ENCODE peak calls at places on chromosomes 7 and 10, in ten cellular contexts. D is HCT116, U is spleen, T is prostate gland, S is endothelial cell of umbilical vein, I is sigmoid colon, C is GM23338, P is transverse colon, N is H1, E is breast epithelium. H is an unnamed sample.

GRCh38 chr10:117342638-117343037 is 32.6 kb downstream of the PDZD8 start:
- DNase-seq in N (no peak), T (no peak), E (no peak), C (no peak), U (no peak), S (no peak), P (no peak), D (no peak), I (no peak), H (no peak)

GRCh38 chr7:30206466-30206865 is 71.7 kb downstream of the MTURN start:
- DNase-seq in T (no peak), C (peak), N (no peak), I (no peak), U (no peak), E (peak), D (peak), S (peak), P (no peak), H (no peak)

GRCh38 chr10:101778781-101779543 is 3.0 kb upstream of the FGF8 start:
- DNase-seq in S (peak), E (no peak), U (peak), C (peak), N (peak), I (peak), D (no peak), T (no peak), P (peak), H (no peak)

GRCh38 chr7:156400046-156400445 is 240.5 kb upstream of the RNF32 start:
- DNase-seq in N (no peak), C (no peak), U (no peak), P (no peak), E (no peak), T (no peak), D (no peak), S (no peak), I (no peak), H (no peak)

GRCh38 chr10:79406683-79407396 is 38.6 kb downstream of the ZCCHC24 start:
- DNase-seq in S (no peak), D (no peak), T (no peak), C (no peak), N (no peak), U (peak), P (no peak), E (no peak), I (peak), H (no peak)

GRCh38 chr10:132133005-132133404 is 53.7 kb upstream of the DPYSL4 start:
- DNase-seq in C (no peak), S (no peak), N (no peak), E (no peak), I (no peak), D (no peak), T (no peak), U (peak), P (no peak), H (no peak)

GRCh38 chr10:73744690-73744994 is 470 bp downstream of the SEC24C start:
- DNase-seq in U (no peak), S (no peak), C (peak), I (peak), E (no peak), D (no peak), P (peak), N (no peak), T (peak), H (no peak)

GRCh38 chr7:138695106-138695505 is 6.1 kb downstream of the SVOPL start:
- DNase-seq in T (no peak), E (no peak), N (no peak), P (no peak), S (no peak), U (no peak), D (no peak), C (no peak), I (no peak), H (no peak)

GRCh38 chr10:124091646-124092269 is 1.6 kb downstream of the CHST15 start:
- DNase-seq in I (peak), D (no peak), T (no peak), U (peak), N (peak), S (peak), E (no peak), P (peak), C (peak), H (peak)

GRCh38 chr10:48598243-48598935 is 6.5 kb downstream of the ARHGAP22 start:
- DNase-seq in T (no peak), C (no peak), I (no peak), D (no peak), E (no peak), P (peak), N (no peak), U (no peak), S (no peak), H (no peak)

GRCh38 chr7:131827421-131827820 is 271.0 kb upstream of the PODXL start:
- DNase-seq in U (no peak), S (no peak), P (no peak), T (no peak), I (no peak), N (no peak), D (no peak), E (no peak), C (no peak), H (no peak)

GRCh38 chr10:99569971-99570370 is 37.2 kb downstream of the NKX2-3 start:
- DNase-seq in U (no peak), C (no peak), N (no peak), T (no peak), E (no peak), S (no peak), D (no peak), I (no peak), P (no peak), H (no peak)

GRCh38 chr10:106707657-106708056 is 456.8 kb downstream of the SORCS1 start:
- DNase-seq in P (no peak), E (no peak), C (peak), D (no peak), U (no peak), I (no peak), T (no peak), S (no peak), N (no peak), H (no peak)

GRCh38 chr10:99395750-99396445 is 34.5 kb downstream of the GOT1 start:
- DNase-seq in U (no peak), C (no peak), E (peak), P (no peak), S (peak), N (no peak), I (no peak), D (no peak), T (peak), H (no peak)

GRCh38 chr10:35821339-35821911 is 179.3 kb upstream of the FZD8 start:
- DNase-seq in P (no peak), T (no peak), U (no peak), E (no peak), D (no peak), C (no peak), S (no peak), N (no peak), I (no peak), H (no peak)

GRCh38 chr7:151725844-151726770 is 150.8 kb downstream of the PRKAG2 start:
- DNase-seq in I (no peak), S (no peak), T (no peak), U (no peak), P (no peak), N (no peak), C (no peak), E (no peak), D (no peak), H (no peak)

GRCh38 chr7:141072548-141073172 is 1.2 kb upstream of the TMEM178B start:
- DNase-seq in E (no peak), N (peak), U (no peak), S (no peak), C (peak), I (peak), T (peak), D (no peak), P (peak), H (peak)

DNA sequence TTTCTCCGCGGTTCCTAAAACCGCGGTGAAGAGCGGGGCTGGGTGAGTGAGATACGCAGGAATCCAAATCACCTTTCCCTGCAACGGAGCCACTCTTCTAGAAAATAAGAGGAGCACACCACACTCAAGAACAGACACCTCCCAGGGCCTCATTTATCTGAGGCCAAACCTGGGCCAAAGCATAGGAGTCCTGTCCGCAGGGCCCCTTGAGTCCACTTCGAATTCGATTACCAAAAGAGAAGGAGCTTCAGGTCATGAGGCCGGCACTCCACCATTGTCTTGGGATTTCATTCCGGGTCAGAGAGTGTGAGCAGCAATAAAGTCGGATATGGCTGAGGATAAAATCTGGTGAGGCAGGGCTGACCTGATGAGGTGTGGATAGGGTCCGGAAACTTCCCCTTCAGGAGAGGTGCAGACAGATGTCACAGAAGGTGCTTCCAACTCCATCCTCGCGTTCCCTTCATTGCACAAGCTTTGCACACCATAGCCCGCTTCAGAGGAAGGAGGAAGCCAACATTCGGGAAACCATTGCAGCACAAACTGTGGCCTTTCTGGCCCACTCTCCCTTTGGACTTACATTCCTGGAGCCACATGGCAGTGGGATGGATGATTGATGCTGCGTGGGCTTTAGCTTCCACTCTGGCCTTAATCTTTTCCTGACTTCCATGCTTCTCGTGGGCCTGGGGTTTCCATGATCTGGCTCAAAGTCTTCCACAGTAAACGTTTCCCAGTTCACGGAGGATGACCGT is 27.2 kb upstream of the ZNF273 start:
- DNase-seq in P (no peak), N (no peak), T (no peak), C (no peak), I (no peak), S (no peak), D (no peak), U (no peak), E (no peak), H (no peak)
- TF ChIP-seq POLR2AphosphoS5 in P (no peak), N (no peak), T (no peak), C (no peak), I (no peak), S (no peak), D (no peak), U (no peak), E (no peak), H (no peak)

GRCh38 chr7:100799037-100799896 is 28.1 kb downstream of the EPHB4 start:
- DNase-seq in N (peak), S (peak), D (no peak), P (peak), C (peak), I (peak), U (no peak), E (peak), T (peak), H (peak)

GRCh38 chr7:100802951-100803350 is 24.4 kb downstream of the EPHB4 start:
- DNase-seq in I (no peak), U (no peak), C (no peak), T (no peak), S (no peak), D (no peak), P (peak), N (peak), E (no peak), H (no peak)

GRCh38 chr7:100803398-100804161 is 23.7 kb downstream of the EPHB4 start:
- DNase-seq in U (peak), C (peak), N (peak), S (peak), E (peak), P (peak), T (peak), D (no peak), I (peak), H (peak)

GRCh38 chr7:100804681-100805431 is 22.5 kb downstream of the EPHB4 start:
- DNase-seq in I (no peak), E (peak), U (no peak), P (no peak), D (no peak), S (no peak), T (peak), N (no peak), C (no peak), H (no peak)

GRCh38 chr7:100801833-100802568 is 25.3 kb downstream of the EPHB4 start:
- DNase-seq in E (peak), I (peak), S (peak), D (no peak), T (peak), P (peak), C (no peak), N (peak), U (no peak), H (no peak)
- TF ChIP-seq POLR2AphosphoS5 in E (peak), I (peak), S (peak), D (peak), T (peak), P (peak), C (peak), N (peak), U (peak), H (no peak)

DNA sequence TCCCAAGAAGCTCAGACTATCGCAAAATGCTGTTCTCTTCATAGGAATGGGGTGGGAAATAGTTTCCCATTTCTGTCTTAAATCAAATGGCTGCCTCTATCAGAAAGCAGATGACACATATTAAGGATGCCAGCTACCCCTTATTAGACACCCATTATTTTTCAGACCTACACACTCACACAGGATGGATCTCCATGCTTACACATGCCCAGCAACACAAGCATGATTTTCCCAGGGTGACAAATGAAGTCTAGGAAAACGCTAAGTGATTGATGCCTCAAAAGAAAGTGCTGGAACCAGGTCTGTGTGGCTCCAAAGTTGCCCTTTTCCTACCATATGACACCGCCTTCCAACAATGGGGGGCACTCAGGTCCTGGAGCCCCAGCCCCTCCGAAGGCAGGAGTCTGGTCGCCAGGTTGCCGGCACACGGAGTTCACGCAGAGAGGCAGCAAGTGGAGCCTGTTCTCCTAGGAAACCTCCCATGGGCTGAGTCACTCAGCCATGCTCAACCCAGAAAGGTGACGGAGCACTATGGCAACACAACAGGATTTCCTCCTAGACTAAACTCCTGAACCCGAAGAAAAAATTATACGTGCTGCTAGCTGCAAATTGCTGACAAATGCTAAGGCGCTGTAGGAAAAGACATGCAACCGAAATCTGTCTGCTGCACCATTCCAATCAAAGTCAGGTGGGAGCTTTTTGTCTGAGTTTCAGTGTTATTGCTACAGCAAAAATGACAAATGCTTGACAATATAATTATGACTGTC is 19.8 kb downstream of the VOPP1 start:
- DNase-seq in E (no peak), T (peak), S (peak), P (peak), C (no peak), I (no peak), N (no peak), U (no peak), D (no peak), H (no peak)
- TF ChIP-seq POLR2AphosphoS5 in E (no peak), T (peak), S (no peak), P (no peak), C (no peak), I (no peak), N (no peak), U (peak), D (no peak), H (no peak)

DNA sequence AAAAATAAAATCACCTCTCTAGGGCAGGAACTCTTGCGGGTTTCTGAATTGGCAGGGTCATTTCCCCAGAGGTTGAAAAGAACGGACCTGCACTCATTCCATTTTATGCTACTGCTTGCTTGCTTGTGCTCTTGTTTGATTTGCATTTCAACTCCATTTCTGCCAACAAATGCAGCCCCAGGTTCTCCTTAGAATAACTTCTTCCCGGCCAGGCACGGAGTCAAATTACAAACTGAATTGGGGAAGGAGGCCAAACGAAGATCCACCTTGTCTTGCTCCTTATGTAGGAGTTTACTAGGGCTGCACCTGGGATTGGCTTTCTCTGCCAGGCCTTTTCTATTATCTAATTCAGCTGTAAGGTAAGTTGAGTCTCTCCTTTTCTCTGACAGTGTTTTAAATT is 79.6 kb downstream of the HGF start:
- DNase-seq in C (peak), U (no peak), E (peak), S (no peak), D (no peak), N (peak), T (peak), I (no peak), P (no peak), H (no peak)
- TF ChIP-seq POLR2AphosphoS5 in C (no peak), U (no peak), E (no peak), S (no peak), D (no peak), N (no peak), T (no peak), I (no peak), P (no peak), H (no peak)

DNA sequence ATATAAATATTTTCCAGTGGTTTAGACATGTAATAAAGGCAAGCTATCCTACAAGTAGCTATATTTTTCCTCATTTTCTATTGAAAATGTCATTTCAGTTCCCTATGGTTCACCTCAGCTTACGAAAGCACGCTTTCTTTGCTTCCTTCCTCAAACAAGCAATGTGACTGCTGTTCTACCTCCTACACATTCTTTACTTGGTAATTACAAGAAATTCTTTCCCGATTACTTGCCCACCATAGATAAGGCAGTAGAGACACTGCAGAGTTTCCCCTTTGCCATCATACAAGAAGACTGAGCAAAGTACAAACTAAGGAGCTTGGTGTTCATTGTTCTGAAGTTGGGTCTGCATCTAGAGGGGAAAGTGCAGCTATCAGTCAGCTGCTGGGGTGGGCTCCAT is 249.4 kb downstream of the CRPPA start:
- DNase-seq in D (no peak), P (no peak), I (no peak), C (no peak), N (no peak), T (no peak), E (no peak), S (no peak), U (no peak), H (no peak)
- TF ChIP-seq POLR2AphosphoS5 in D (no peak), P (no peak), I (no peak), C (no peak), N (no peak), T (no peak), E (no peak), S (no peak), U (no peak), H (no peak)

GRCh38 chr7:44771358-44771757 is 22.7 kb downstream of the ZMIZ2 start:
- DNase-seq in I (no peak), E (no peak), U (no peak), D (no peak), N (no peak), P (no peak), C (no peak), T (no peak), S (no peak), H (no peak)

GRCh38 chr7:44768663-44769361 is 20.2 kb downstream of the ZMIZ2 start:
- DNase-seq in P (no peak), E (no peak), D (no peak), T (no peak), N (no peak), S (no peak), C (no peak), U (no peak), I (no peak), H (no peak)

GRCh38 chr7:44767134-44767911 is 18.7 kb downstream of the ZMIZ2 start:
- DNase-seq in S (no peak), U (peak), N (no peak), I (peak), P (no peak), C (no peak), T (no peak), E (no peak), D (no peak), H (no peak)

GRCh38 chr7:44767912-44768662 is 19.4 kb downstream of the ZMIZ2 start:
- DNase-seq in P (peak), I (peak), D (no peak), S (no peak), E (peak), N (no peak), T (peak), C (no peak), U (peak), H (peak)

DNA sequence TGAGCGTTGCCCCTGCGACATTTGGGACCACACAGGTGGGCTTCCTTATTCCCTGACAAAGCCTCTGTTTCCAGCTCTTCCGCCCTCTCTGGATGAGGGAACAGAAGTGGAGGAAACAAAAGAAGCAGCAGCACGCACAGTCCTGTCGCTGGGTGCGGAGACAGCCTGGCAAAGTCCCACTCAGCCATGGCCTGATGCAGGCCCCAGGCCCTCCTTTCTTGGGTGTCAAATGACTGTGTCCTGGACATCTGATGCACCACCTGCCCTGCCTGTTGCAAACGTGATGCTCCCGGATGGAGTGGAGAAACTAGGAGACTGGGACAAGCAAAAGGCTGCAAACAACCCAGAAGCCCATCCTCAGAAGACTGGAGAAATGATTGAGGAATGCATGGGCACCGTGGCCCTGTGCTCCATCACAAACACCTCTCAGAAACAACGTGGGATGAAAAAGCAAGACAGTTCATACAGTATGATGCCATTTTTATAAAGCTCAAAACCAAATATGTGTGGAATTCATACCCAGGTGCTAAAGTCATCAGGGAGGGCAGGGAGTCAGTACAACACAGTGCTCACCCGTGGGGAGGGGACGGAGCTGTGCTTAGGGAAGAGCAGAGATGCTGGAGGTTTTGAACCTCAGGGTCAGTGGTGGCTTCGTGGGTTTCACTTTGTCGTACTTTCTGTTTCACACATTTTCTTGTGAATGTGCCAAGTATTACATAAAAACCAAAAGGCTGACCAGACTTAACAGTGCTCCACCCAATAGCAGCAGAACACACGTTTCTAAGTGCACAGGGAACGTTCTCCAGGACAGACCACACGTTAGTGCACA is 20.9 kb downstream of the ZMIZ2 start:
- DNase-seq in T (no peak), U (no peak), E (peak), N (no peak), I (no peak), S (no peak), C (peak), P (peak), D (no peak), H (no peak)
- TF ChIP-seq POLR2AphosphoS5 in T (peak), U (peak), E (no peak), N (no peak), I (peak), S (no peak), C (no peak), P (no peak), D (no peak), H (no peak)